ENCODE peak calls at places on chromosomes 11 and 22, in four cellular contexts. S is K562, O is IMR-90, M is A549. N is an unnamed sample.

GRCh38 chr11:73446766-73447165 is 70.6 kb downstream of the RELT start:
- DNase-seq in S (no peak), M (no peak), O (no peak), N (no peak)

GRCh38 chr11:70699294-70700221 is 301.2 kb downstream of the CTTN start:
- DNase-seq in S (peak), O (no peak), M (no peak), N (no peak)

GRCh38 chr22:25368271-25368670 is 148.8 kb downstream of the CRYBB2 start:
- DNase-seq in M (no peak), S (no peak), O (peak), N (no peak)

GRCh38 chr11:57885298-57886035 is 123.9 kb downstream of the CTNND1 start:
- DNase-seq in O (peak), S (no peak), M (no peak), N (peak)

GRCh38 chr11:67373916-67374570 is 645 bp upstream of the CLCF1 start:
- DNase-seq in O (peak), S (peak), M (peak), N (peak)

GRCh38 chr22:42269407-42270177 is 861 bp downstream of the TCF20 start:
- DNase-seq in S (peak), M (peak), O (no peak), N (peak)

GRCh38 chr22:36286096-36286957 is 33.4 kb downstream of the APOL1 start:
- DNase-seq in O (peak), S (peak), M (peak), N (peak)

GRCh38 chr11:45649544-45650165 is 15.8 kb downstream of the CHST1 start:
- DNase-seq in O (no peak), S (no peak), M (no peak), N (no peak)

GRCh38 chr11:48005878-48006277 is 25.5 kb downstream of the PTPRJ start:
- DNase-seq in S (no peak), M (no peak), O (no peak), N (no peak)

GRCh38 chr11:73652046-73652730 is 5.8 kb downstream of the PLEKHB1 start:
- DNase-seq in S (no peak), O (no peak), M (no peak), N (no peak)

GRCh38 chr11:129372609-129373488 is 2.8 kb upstream of the BARX2 start:
- DNase-seq in O (no peak), M (no peak), S (no peak), N (no peak)

GRCh38 chr11:94423467-94423866 is 22.2 kb upstream of the GPR83 start:
- DNase-seq in O (no peak), S (no peak), M (no peak), N (no peak)

GRCh38 chr11:85947431-85948272 is 92.5 kb downstream of the CCDC83 start:
- DNase-seq in S (no peak), M (peak), O (peak), N (no peak)

GRCh38 chr22:36860821-36861659 is at the start of gene NCF4:
- DNase-seq in S (no peak), O (no peak), M (no peak), N (no peak)

GRCh38 chr11:107722671-107723070 is 10.8 kb upstream of the SLN start:
- DNase-seq in S (no peak), O (no peak), M (no peak), N (no peak)

GRCh38 chr11:59208956-59209355 is 3.8 kb downstream of the MPEG1 start:
- DNase-seq in M (no peak), S (no peak), O (peak), N (no peak)

GRCh38 chr11:78711732-78712131 is 137.1 kb upstream of the NARS2 start:
- DNase-seq in S (no peak), M (no peak), O (no peak), N (no peak)

GRCh38 chr22:35552186-35552842 is 11.7 kb downstream of the RASD2 start:
- DNase-seq in O (no peak), S (peak), M (peak), N (peak)

GRCh38 chr11:34432822-34433221 is 5.9 kb upstream of the CAT start:
- DNase-seq in M (no peak), O (no peak), S (no peak), N (no peak)

GRCh38 chr22:49568751-49569285 is 258.9 kb downstream of the BRD1 start:
- DNase-seq in O (no peak), M (no peak), S (no peak), N (no peak)

GRCh38 chr22:35376728-35377472 is 4.0 kb upstream of the HMOX1 start:
- DNase-seq in S (peak), M (peak), O (peak), N (peak)

GRCh38 chr11:128582496-128583366 is 4.6 kb downstream of the ETS1 start:
- DNase-seq in M (peak), S (no peak), O (peak), N (no peak)

GRCh38 chr11:102346456-102346747 is 612 bp upstream of the BIRC2 start:
- DNase-seq in M (no peak), S (no peak), O (peak), N (no peak)

GRCh38 chr11:15878756-15879155 is 477.6 kb downstream of the SOX6 start:
- DNase-seq in S (no peak), O (no peak), M (no peak), N (no peak)

GRCh38 chr11:130178441-130178971 is 18.9 kb downstream of the ST14 start:
- DNase-seq in O (peak), S (no peak), M (no peak), N (no peak)

GRCh38 chr11:10666976-10667892 is 26.3 kb downstream of the IRAG1 start:
- DNase-seq in M (no peak), S (no peak), O (peak), N (no peak)
- H3K4me3 ChIP-seq in M (no peak), S (no peak), O (no peak), N (no peak)

DNA sequence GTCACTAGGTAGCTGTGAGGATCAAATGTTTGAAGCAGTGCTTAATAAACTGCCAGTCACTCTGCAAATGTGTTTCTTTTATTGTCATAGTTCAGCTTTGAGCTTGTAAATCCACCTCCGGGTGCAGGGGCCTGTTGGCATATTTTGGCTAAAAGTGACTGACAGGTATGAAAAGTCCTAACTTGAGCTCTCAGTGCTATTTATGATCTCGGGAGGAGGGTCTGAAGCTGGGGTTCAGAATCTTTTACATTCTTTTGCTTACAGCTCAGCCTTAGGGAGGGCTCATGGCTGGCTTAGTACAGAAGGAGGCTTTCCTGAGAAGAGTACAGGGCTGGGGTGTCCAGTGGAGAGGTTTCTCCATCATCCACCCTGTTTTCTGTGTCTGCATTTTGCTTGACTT is 1.5 kb downstream of the ASPHD2 start:
- DNase-seq in S (no peak), M (no peak), O (no peak), N (no peak)
- TF ChIP-seq USF2 in S (no peak), M (no peak), O (no peak), N (no peak)

GRCh38 chr22:47089796-47090460 is 327.5 kb downstream of the TBC1D22A start:
- DNase-seq in M (no peak), S (peak), O (no peak), N (peak)
- H3K4me3 ChIP-seq in M (no peak), S (peak), O (peak), N (peak)

DNA sequence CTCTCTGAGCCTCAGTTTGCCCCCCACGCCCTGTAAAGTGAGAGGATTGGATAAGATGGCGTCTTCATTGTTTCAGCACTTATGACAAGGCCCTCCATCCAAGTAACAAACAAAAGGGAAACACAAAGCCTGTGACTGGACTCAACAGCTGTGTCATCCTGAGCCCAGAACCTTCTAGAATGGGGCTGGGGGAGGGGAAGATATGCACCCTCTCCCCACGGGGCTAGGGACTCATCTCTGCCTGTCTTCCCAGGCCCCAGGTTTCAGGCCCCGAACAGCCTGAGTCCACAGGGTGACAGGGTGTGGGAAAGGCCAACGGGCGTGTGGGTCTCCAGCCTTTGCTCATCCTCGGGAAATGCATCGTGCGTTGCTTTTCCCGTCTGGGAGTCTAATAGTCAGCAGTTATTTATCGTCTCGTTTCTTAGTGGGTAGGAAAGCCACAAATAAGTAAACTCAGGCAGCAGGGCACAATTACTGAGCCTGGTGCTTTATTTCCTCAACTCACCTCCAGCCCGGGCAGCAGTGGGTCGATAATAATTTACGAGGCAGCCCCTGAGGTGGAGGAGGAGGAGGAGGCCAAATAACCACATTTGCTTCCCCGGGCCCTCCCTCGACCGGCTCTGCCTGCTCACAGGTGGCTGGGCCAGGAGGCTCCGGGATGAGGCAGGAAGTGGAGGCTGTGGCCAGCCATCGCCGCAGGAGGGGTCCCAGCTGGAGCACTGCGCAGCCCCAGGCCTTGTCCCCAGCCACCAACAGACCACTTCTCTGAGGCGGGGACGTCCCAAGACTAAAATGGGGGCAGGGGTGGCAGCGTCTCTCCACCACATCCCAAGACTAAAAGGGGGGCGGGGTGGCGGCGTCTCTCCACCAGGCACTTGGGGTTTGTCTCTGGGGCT is 54.4 kb downstream of the FLRT1 start:
- DNase-seq in M (no peak), O (no peak), S (no peak), N (no peak)
- TF ChIP-seq USF2 in M (no peak), O (no peak), S (no peak), N (no peak)